ENCODE peak calls at places on chromosomes 3 and 15, in five cellular contexts. M is GM20000, F is activated B cell treated with CpG ODN at 0.5 μM for 24 hours, B is AG10803, Q is stomach. U is an unnamed sample.

GRCh38 chr3:125107861-125108567 is 52.2 kb upstream of the HEG1 start:
- DNase-seq in M (peak; percentile 72), F (no peak), Q (no peak), B (peak; percentile 77), U (no peak)

GRCh38 chr3:72369681-72370080 is 478.6 kb downstream of the SHQ1 start:
- DNase-seq in Q (no peak), M (no peak), B (no peak), F (no peak), U (no peak)

GRCh38 chr3:140629351-140630137 is 48.3 kb upstream of the TRIM42 start:
- DNase-seq in M (no peak), B (peak; percentile 92), F (no peak), Q (no peak), U (no peak)

GRCh38 chr3:141452045-141452444 is 34.8 kb upstream of the RASA2 start:
- DNase-seq in B (peak; percentile 74), Q (no peak), M (peak; percentile 64), F (no peak), U (no peak)

GRCh38 chr15:34336947-34337556 is 529 bp downstream of the SLC12A6 start:
- DNase-seq in B (no peak), F (no peak), M (no peak), Q (no peak), U (peak; percentile 43)

GRCh38 chr15:60043744-60044435 is 39.8 kb downstream of the FOXB1 start:
- DNase-seq in Q (no peak), F (no peak), B (no peak), M (no peak), U (no peak)

GRCh38 chr3:195185574-195185973 is 85.4 kb downstream of the XXYLT1 start:
- DNase-seq in Q (no peak), B (no peak), F (no peak), M (no peak), U (no peak)

GRCh38 chr15:56019819-56020218 is 26.4 kb upstream of the NEDD4 start:
- DNase-seq in Q (no peak), B (no peak), F (no peak), M (no peak), U (no peak)

GRCh38 chr3:177813322-177813721 is 616.0 kb upstream of the TBL1XR1 start:
- DNase-seq in Q (peak; percentile 61), B (no peak), M (no peak), F (no peak), U (no peak)

GRCh38 chr3:179332240-179332639 is 9.4 kb downstream of the ZNF639 start:
- DNase-seq in F (no peak), Q (no peak), B (no peak), M (no peak), U (no peak)

GRCh38 chr3:176967525-176967924 is 229.8 kb downstream of the TBL1XR1 start:
- DNase-seq in F (no peak), Q (no peak), B (peak; percentile 18), M (no peak), U (no peak)

GRCh38 chr3:72930754-72931153 is 42.9 kb downstream of the GXYLT2 start:
- DNase-seq in B (no peak), F (no peak), Q (no peak), M (no peak), U (no peak)

GRCh38 chr15:57319226-57319918 is 56.9 kb upstream of the CGNL1 start:
- DNase-seq in Q (no peak), F (no peak), M (no peak), B (no peak), U (no peak)

GRCh38 chr3:57796261-57796660 is 40.2 kb downstream of the SLMAP start:
- DNase-seq in B (peak; percentile 18), M (no peak), F (no peak), Q (no peak), U (no peak)

GRCh38 chr15:77013786-77014136 is 18.8 kb downstream of the PSTPIP1 start:
- DNase-seq in M (peak; percentile 78), B (no peak), Q (peak; percentile 49), F (no peak), U (no peak)

GRCh38 chr15:84588053-84588874 is 12.5 kb upstream of the ZSCAN2 start:
- DNase-seq in Q (peak; percentile 91), M (peak; percentile 86), B (peak; percentile 66), F (peak; percentile 79), U (peak; percentile 91)

GRCh38 chr3:25781758-25782594 is 1.3 kb downstream of the NGLY1 start:
- DNase-seq in Q (no peak), B (no peak), F (no peak), M (peak; percentile 75), U (no peak)

GRCh38 chr15:63501256-63502089 is 2.9 kb upstream of the USP3 start:
- DNase-seq in F (no peak), M (no peak), B (peak; percentile 93), Q (peak; percentile 80), U (no peak)

GRCh38 chr3:17057316-17057715 is 172.6 kb downstream of the PLCL2 start:
- DNase-seq in M (no peak), F (no peak), B (peak; percentile 79), Q (no peak), U (no peak)

GRCh38 chr3:127791221-127791913 is 30.9 kb downstream of the MGLL start:
- DNase-seq in F (no peak), M (peak; percentile 77), Q (peak; percentile 35), B (peak; percentile 58), U (no peak)

GRCh38 chr3:119662604-119663377 is 2.4 kb upstream of the POPDC2 start:
- DNase-seq in M (no peak), F (no peak), Q (no peak), B (peak; percentile 55), U (no peak)

GRCh38 chr3:105853801-105854432 is 14.9 kb downstream of the CBLB start:
- DNase-seq in Q (no peak), F (peak; percentile 46), M (peak; percentile 23), B (no peak), U (no peak)

GRCh38 chr3:89145995-89146394 is 38.6 kb downstream of the EPHA3 start:
- DNase-seq in Q (no peak), M (no peak), B (peak; percentile 79), F (no peak), U (no peak)

GRCh38 chr3:53534996-53535395 is 40.6 kb downstream of the CACNA1D start:
- DNase-seq in B (no peak), F (no peak), Q (no peak), M (no peak), U (no peak)

GRCh38 chr3:129254536-129255230 is 5.3 kb downstream of the COPG1 start:
- DNase-seq in B (no peak), Q (no peak), M (no peak), F (no peak), U (no peak)
- TF ChIP-seq CTCF in B (no peak), Q (no peak), M (no peak), F (no peak), U (no peak)

GRCh38 chr3:56753206-56753605 is 48.5 kb downstream of the ARHGEF3 start:
- DNase-seq in F (no peak), M (peak; percentile 53), Q (no peak), B (peak; percentile 80), U (no peak)
- TF ChIP-seq CTCF in F (no peak), M (no peak), Q (no peak), B (no peak), U (no peak)

DNA sequence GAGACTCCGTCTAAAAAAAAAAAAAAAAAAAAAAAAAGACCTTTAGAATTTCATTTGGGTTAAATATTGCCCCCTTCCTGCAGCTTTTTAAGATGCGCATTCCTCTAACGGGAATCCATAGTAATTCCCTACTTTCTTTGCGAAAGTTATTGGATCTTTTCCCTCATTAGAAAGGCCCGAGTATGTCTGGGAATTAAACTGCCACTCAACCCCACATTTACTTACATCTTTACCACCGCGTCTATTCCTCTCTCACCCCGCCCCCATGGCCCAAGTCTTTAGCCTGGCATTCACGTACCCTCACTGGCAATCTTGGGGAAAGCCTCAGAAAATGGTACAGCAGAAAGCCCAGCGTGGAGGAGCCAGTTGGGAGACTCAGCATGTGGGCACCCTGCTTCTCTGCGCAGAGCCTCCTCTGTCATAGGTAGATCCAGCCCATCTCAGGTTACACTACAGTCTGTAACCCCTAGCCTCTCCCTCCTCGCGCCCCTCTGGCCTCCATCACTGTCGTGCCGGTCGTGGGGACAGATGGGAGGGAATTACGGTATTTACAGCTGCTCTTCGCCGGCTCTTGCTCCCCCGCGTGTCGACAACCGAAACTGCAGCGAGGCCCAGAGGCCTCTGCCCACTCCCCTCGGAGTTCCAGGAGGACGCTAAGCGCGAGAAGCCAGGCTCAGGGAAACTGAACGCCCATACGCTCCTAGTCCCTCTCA is 6.4 kb upstream of the ANKDD1A start:
- DNase-seq in Q (peak; percentile 73), M (peak; percentile 88), B (peak; percentile 64), F (peak; percentile 78), U (no peak)
- TF ChIP-seq CTCF in Q (peak; percentile 81), M (peak; percentile 86), B (peak; percentile 85), F (peak; percentile 59), U (peak; percentile 52)

DNA sequence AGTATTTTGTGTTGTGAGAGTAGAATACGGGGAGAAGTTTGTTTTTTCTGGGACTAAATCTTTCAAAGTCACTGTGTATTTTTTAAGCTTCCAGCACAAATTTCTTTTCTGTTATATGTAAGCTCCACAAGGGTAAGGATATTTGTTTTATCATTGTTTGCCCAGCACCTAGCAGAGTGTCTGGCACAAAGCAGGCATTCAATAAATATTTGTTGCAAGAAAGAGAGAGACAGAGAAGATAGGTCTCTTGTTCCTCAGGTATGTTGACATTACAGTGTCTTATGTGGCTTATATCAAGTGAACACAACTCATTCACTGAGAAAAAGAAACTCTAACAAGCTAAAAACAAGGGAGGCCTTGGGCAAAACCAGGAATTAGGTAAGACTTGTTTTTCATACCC is 26.6 kb upstream of the FNDC3B start:
- DNase-seq in B (no peak), M (no peak), F (no peak), Q (no peak), U (no peak)
- TF ChIP-seq CTCF in B (no peak), M (no peak), F (no peak), Q (no peak), U (no peak)

DNA sequence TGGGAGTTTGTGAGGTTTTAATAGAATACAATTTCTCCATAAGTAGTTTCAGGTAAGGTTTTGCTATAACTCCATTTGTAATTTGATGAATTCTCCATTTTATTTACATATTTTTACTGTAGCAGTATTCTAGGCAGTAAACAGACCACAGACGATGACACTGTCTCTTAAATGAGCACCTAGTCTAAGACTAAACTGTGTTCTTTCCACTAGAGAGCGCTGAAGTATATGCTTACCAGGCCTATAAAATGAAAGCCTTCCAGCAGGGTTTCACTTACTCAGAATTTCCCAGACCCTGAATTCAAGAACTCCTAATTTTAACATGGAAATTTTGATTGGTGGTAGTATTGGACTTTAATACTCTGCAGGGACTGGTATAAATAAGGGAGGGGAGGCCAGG is 41.6 kb downstream of the POLG start:
- DNase-seq in B (no peak), M (no peak), F (no peak), Q (no peak), U (no peak)
- TF ChIP-seq CTCF in B (no peak), M (no peak), F (no peak), Q (no peak), U (no peak)

GRCh38 chr15:24734391-24734790 is 58.8 kb downstream of the NPAP1 start:
- DNase-seq in M (no peak), B (no peak), F (no peak), Q (no peak), U (no peak)
- TF ChIP-seq CTCF in M (no peak), B (no peak), F (no peak), Q (no peak), U (no peak)